ENCODE peak calls at places on chromosome 7, in ten cellular contexts. P, U, K, C, H, L, N, E, F and B are unnamed samples.

GRCh38 chr7:45073843-45074737 is 14.7 kb downstream of the NACAD start:
- DNase-seq in F (no peak), N (no peak), H (no peak), K (peak), L (no peak), P (no peak), E (no peak), C (no peak), U (no peak), B (no peak)

GRCh38 chr7:158966780-158967390 is 110.5 kb downstream of the DYNC2I1 start:
- DNase-seq in F (no peak), C (no peak), U (no peak), L (no peak), K (no peak), E (no peak), N (no peak), P (no peak), H (no peak), B (no peak)

GRCh38 chr7:8065356-8065813 is 96.8 kb downstream of the GLCCI1 start:
- DNase-seq in C (no peak), L (no peak), U (peak), P (no peak), E (no peak), K (no peak), F (peak), N (no peak), H (peak), B (no peak)

GRCh38 chr7:143882020-143882610 is 19.9 kb downstream of the TCAF1 start:
- DNase-seq in P (no peak), K (peak), U (peak), F (no peak), C (peak), H (peak), N (peak), E (peak), L (peak), B (no peak)

GRCh38 chr7:115066050-115066449 is 144.2 kb downstream of the MDFIC start:
- DNase-seq in U (no peak), C (no peak), P (no peak), E (no peak), K (no peak), H (no peak), F (no peak), N (no peak), L (no peak), B (no peak)

GRCh38 chr7:103704701-103705100 is 258.7 kb upstream of the SLC26A5 start:
- DNase-seq in E (no peak), F (no peak), N (no peak), U (no peak), C (no peak), H (no peak), K (no peak), P (no peak), L (no peak), B (no peak)

GRCh38 chr7:132739271-132739955 is 163.1 kb upstream of the PLXNA4 start:
- DNase-seq in H (peak), K (no peak), C (no peak), F (peak), L (no peak), N (peak), E (no peak), P (no peak), U (no peak), B (no peak)

GRCh38 chr7:94664023-94664422 is 8.1 kb upstream of the SGCE start:
- DNase-seq in N (no peak), C (no peak), F (no peak), H (no peak), P (no peak), U (no peak), E (no peak), K (no peak), L (no peak), B (no peak)

GRCh38 chr7:49522111-49522510 is 251.3 kb upstream of the VWC2 start:
- DNase-seq in N (no peak), K (no peak), P (no peak), H (no peak), F (no peak), L (no peak), U (no peak), E (no peak), C (no peak), B (no peak)

GRCh38 chr7:81111358-81111757 is 192.5 kb upstream of the SEMA3C start:
- DNase-seq in C (no peak), K (no peak), U (no peak), E (no peak), N (no peak), L (no peak), P (no peak), F (peak), H (peak), B (no peak)

GRCh38 chr7:130959743-130960207 is 225.8 kb upstream of the KLF14 start:
- DNase-seq in U (peak), L (no peak), H (peak), N (no peak), P (no peak), K (no peak), C (no peak), F (no peak), E (no peak), B (no peak)

GRCh38 chr7:77482015-77482414 is 55.1 kb upstream of the PTPN12 start:
- DNase-seq in F (no peak), U (no peak), N (no peak), L (peak), K (no peak), P (no peak), E (no peak), H (peak), C (peak), B (no peak)

GRCh38 chr7:16747095-16747494 is 6.5 kb upstream of the TSPAN13 start:
- DNase-seq in P (no peak), N (no peak), H (no peak), L (no peak), U (no peak), K (no peak), E (no peak), F (no peak), C (no peak), B (no peak)

GRCh38 chr7:140230517-140230861 is 53.7 kb upstream of the KDM7A start:
- DNase-seq in U (no peak), F (no peak), P (peak), K (no peak), C (peak), L (no peak), H (no peak), E (no peak), N (no peak), B (peak)

GRCh38 chr7:124100190-124100589 is 67.3 kb upstream of the TMEM229A start:
- DNase-seq in E (no peak), P (no peak), N (no peak), C (no peak), F (no peak), K (no peak), H (no peak), L (no peak), U (no peak), B (no peak)

GRCh38 chr7:30583181-30583580 is 11.5 kb upstream of the GARS1 start:
- DNase-seq in K (no peak), F (no peak), U (no peak), L (no peak), N (no peak), E (no peak), P (no peak), H (no peak), C (no peak), B (no peak)

GRCh38 chr7:108846471-108846870 is 276.8 kb downstream of the DNAJB9 start:
- DNase-seq in N (no peak), P (no peak), H (no peak), F (no peak), U (no peak), E (no peak), L (no peak), C (no peak), K (no peak), B (no peak)

GRCh38 chr7:71761336-71761735 is 629.4 kb downstream of the GALNT17 start:
- DNase-seq in K (no peak), U (no peak), H (no peak), E (no peak), P (no peak), L (no peak), C (no peak), F (no peak), N (no peak), B (no peak)

GRCh38 chr7:116138202-116138801 is 72.0 kb upstream of the TES start:
- DNase-seq in U (peak), H (peak), L (peak), K (peak), E (peak), F (peak), C (peak), N (peak), P (no peak), B (no peak)

GRCh38 chr7:46993396-46993795 is 588.5 kb downstream of the TNS3 start:
- DNase-seq in C (no peak), K (no peak), E (no peak), F (no peak), P (no peak), L (no peak), N (no peak), U (no peak), H (peak), B (no peak)

GRCh38 chr7:142711722-142712616 is 37.3 kb upstream of the PRSS1 start:
- DNase-seq in E (peak), F (no peak), C (no peak), U (no peak), P (no peak), L (no peak), K (peak), N (no peak), H (peak), B (no peak)

GRCh38 chr7:46871516-46871915 is 710.4 kb downstream of the TNS3 start:
- DNase-seq in C (no peak), U (no peak), F (no peak), E (no peak), P (no peak), N (no peak), H (no peak), L (no peak), K (no peak), B (no peak)

GRCh38 chr7:44289341-44290249 is 35.8 kb downstream of the CAMK2B start:
- DNase-seq in H (no peak), C (no peak), U (no peak), E (no peak), P (no peak), L (no peak), K (no peak), N (no peak), F (no peak), B (no peak)

GRCh38 chr7:139159900-139160675 is 50.6 kb upstream of the ZC3HAV1 start:
- DNase-seq in K (no peak), C (no peak), F (no peak), H (no peak), L (no peak), N (no peak), E (no peak), P (no peak), U (no peak), B (no peak)

GRCh38 chr7:5295039-5296014 is 12.6 kb downstream of the SLC29A4 start:
- DNase-seq in P (no peak), N (no peak), L (no peak), C (no peak), U (no peak), K (no peak), H (no peak), E (no peak), F (no peak), B (no peak)

GRCh38 chr7:73556208-73557107 is 1.0 kb downstream of the BCL7B start:
- DNase-seq in L (no peak), E (no peak), K (no peak), U (no peak), H (no peak), C (no peak), F (no peak), P (no peak), N (no peak), B (no peak)